ENCODE peak calls at places on chromosomes 2 and 18, in five cellular contexts. S is H1, X is prostate gland, V is breast epithelium, N is suprapubic skin. U is an unnamed sample.
A peak's percentile ranks its signal among the peaks of the same experiment; 100 is the strongest.

GRCh38 chr2:144950874-144951560 is 431.1 kb upstream of the ZEB2 start:
- DNase-seq in S (no peak), X (no peak), V (no peak), N (no peak), U (no peak)

GRCh38 chr2:190759749-190760213 is 110.9 kb downstream of the NAB1 start:
- DNase-seq in S (no peak), X (no peak), V (no peak), N (no peak), U (no peak)

GRCh38 chr2:23384551-23385349 is at the start of gene KLHL29:
- DNase-seq in S (no peak), X (peak; percentile 85), V (peak; percentile 75), N (peak; percentile 89), U (peak; percentile 67)

GRCh38 chr2:9373047-9373446 is 50.3 kb downstream of the ITGB1BP1 start:
- DNase-seq in S (no peak), X (no peak), V (no peak), N (peak; percentile 51), U (no peak)

GRCh38 chr18:31101148-31102019 is 837 bp downstream of the DSC2 start:
- DNase-seq in S (no peak), X (peak; percentile 53), V (peak; percentile 44), N (peak; percentile 73), U (no peak)

GRCh38 chr2:20994130-20994529 is 49.7 kb downstream of the APOB start:
- DNase-seq in S (no peak), X (no peak), V (no peak), N (no peak), U (no peak)

GRCh38 chr2:8525582-8526402 is 156.1 kb upstream of the ID2 start:
- DNase-seq in S (peak; percentile 10), X (peak; percentile 56), V (peak; percentile 85), N (peak; percentile 86), U (no peak)

GRCh38 chr2:11568436-11568835 is 34.6 kb downstream of the GREB1 start:
- DNase-seq in S (no peak), X (no peak), V (no peak), N (peak; percentile 29), U (no peak)

GRCh38 chr18:56538756-56539155 is 99.6 kb downstream of the TXNL1 start:
- DNase-seq in S (no peak), X (no peak), V (no peak), N (no peak), U (no peak)

GRCh38 chr18:55838322-55838721 is 250.3 kb upstream of the TCF4 start:
- DNase-seq in S (no peak), X (no peak), V (no peak), N (no peak), U (no peak)

GRCh38 chr2:8121826-8122505 is 559.9 kb upstream of the ID2 start:
- DNase-seq in S (no peak), X (no peak), V (no peak), N (no peak), U (no peak)

GRCh38 chr2:10438688-10439087 is 9.4 kb downstream of the ODC1 start:
- DNase-seq in S (no peak), X (no peak), V (no peak), N (no peak), U (no peak)

GRCh38 chr2:187586091-187586632 is 31.9 kb upstream of the TFPI start:
- DNase-seq in S (no peak), X (no peak), V (no peak), N (no peak), U (no peak)

GRCh38 chr2:208373460-208374089 is 33.0 kb upstream of the PTH2R start:
- DNase-seq in S (no peak), X (peak; percentile 18), V (no peak), N (no peak), U (no peak)

GRCh38 chr18:61569176-61569892 is 236.1 kb downstream of the CDH20 start:
- DNase-seq in S (no peak), X (no peak), V (no peak), N (no peak), U (no peak)

GRCh38 chr2:140502951-140503630 is 1627.7 kb downstream of the LRP1B start:
- DNase-seq in S (no peak), X (no peak), V (no peak), N (no peak), U (no peak)

GRCh38 chr2:71940695-71941094 is 207.0 kb downstream of the CYP26B1 start:
- DNase-seq in S (no peak), X (peak; percentile 0), V (no peak), N (no peak), U (peak; percentile 85)

GRCh38 chr18:35770360-35770759 is 188.8 kb downstream of the GALNT1 start:
- DNase-seq in S (no peak), X (no peak), V (no peak), N (no peak), U (no peak)

GRCh38 chr18:6857305-6857704 is 127.8 kb downstream of the ARHGAP28 start:
- DNase-seq in S (no peak), X (no peak), V (no peak), N (no peak), U (no peak)

GRCh38 chr2:27737676-27738348 is 33.7 kb upstream of the MRPL33 start:
- DNase-seq in S (no peak), X (no peak), V (no peak), N (no peak), U (no peak)

GRCh38 chr18:49999128-49999527 is 185.8 kb upstream of the ACAA2 start:
- DNase-seq in S (no peak), X (no peak), V (no peak), N (no peak), U (no peak)

GRCh38 chr18:79517322-79517721 is 121.6 kb downstream of the NFATC1 start:
- DNase-seq in S (no peak), X (no peak), V (peak; percentile 13), N (no peak), U (peak; percentile 69)

GRCh38 chr2:20035961-20036666 is 15.3 kb downstream of the LAPTM4A start:
- DNase-seq in S (no peak), X (no peak), V (no peak), N (no peak), U (no peak)

GRCh38 chr2:36411962-36412444 is 56.4 kb downstream of the CRIM1 start:
- DNase-seq in S (peak; percentile 19), X (no peak), V (no peak), N (no peak), U (no peak)

GRCh38 chr2:36414307-36414706 is 58.7 kb downstream of the CRIM1 start:
- DNase-seq in S (no peak), X (no peak), V (no peak), N (no peak), U (no peak)

GRCh38 chr2:36410681-36411080 is 55.1 kb downstream of the CRIM1 start:
- DNase-seq in S (no peak), X (no peak), V (no peak), N (no peak), U (no peak)

GRCh38 chr2:36415623-36416022 is 60.0 kb downstream of the CRIM1 start:
- DNase-seq in S (no peak), X (no peak), V (no peak), N (no peak), U (no peak)

GRCh38 chr2:36413218-36413617 is 57.6 kb downstream of the CRIM1 start:
- DNase-seq in S (no peak), X (no peak), V (no peak), N (no peak), U (no peak)
- TF ChIP-seq POLR2AphosphoS5 in S (no peak), X (no peak), V (no peak), N (no peak), U (no peak)

GRCh38 chr2:232667989-232668583 is 29.0 kb upstream of the GIGYF2 start:
- DNase-seq in S (no peak), X (peak; percentile 79), V (no peak), N (no peak), U (no peak)

GRCh38 chr2:232659359-232659758 is 26.0 kb downstream of the EFHD1 start:
- DNase-seq in S (no peak), X (no peak), V (no peak), N (no peak), U (no peak)

GRCh38 chr2:232658217-232658785 is 24.9 kb downstream of the EFHD1 start:
- DNase-seq in S (no peak), X (no peak), V (no peak), N (no peak), U (no peak)

GRCh38 chr2:232666051-232666805 is 30.9 kb upstream of the GIGYF2 start:
- DNase-seq in S (no peak), X (no peak), V (no peak), N (no peak), U (no peak)

DNA sequence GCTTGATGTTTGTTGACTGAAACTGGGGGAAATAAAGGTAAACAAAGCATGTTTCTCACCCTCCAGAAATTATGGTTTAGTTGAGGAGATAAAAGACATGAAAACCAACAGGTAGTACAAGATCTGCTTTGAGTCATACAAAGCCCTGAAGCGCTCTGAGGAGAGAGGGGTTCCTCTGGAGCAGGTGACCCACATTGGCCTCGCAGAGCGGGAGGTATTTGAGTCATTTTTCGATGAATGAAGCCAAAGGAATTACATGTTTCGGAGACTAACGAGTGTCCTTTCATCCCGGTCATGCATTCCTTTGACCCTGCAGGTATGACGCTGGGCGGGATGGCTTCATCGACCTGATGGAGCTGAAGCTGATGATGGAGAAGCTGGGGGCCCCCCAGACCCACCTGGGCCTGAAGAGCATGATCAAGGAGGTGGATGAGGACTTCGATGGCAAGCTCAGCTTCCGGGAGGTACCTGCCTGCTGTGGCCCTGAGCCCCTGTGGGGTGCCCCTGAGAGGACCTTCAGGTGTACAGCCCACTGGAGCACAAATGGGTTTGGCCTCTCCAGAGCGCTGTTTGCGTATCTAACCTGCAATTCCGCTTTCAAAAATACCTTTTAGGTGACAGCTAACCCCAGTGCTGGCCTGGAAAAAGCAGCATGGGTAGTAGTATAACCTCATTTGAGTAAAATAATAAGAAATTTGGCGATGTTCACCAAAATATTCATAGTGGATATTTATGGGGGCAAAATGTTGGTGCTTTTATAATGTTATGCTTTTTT is 29.3 kb downstream of the EFHD1 start:
- DNase-seq in S (no peak), X (no peak), V (no peak), N (no peak), U (no peak)
- H3K4me1 ChIP-seq in S (no peaks in the 10 kb centered on the region), X (no peaks in the 10 kb centered on the region), V (no peaks in the 10 kb centered on the region), N (no peaks in the 10 kb centered on the region), U (no peaks in the 10 kb centered on the region)

GRCh38 chr18:27413495-27414401 is 228.6 kb upstream of the CHST9 start:
- DNase-seq in S (no peak), X (no peak), V (no peak), N (no peak), U (no peak)

GRCh38 chr18:27411911-27412310 is 226.8 kb upstream of the CHST9 start:
- DNase-seq in S (no peak), X (no peak), V (no peak), N (no peak), U (no peak)

GRCh38 chr18:27414691-27415090 is 229.6 kb upstream of the CHST9 start:
- DNase-seq in S (no peak), X (no peak), V (no peak), N (no peak), U (no peak)

GRCh38 chr18:27412551-27412950 is 227.4 kb upstream of the CHST9 start:
- DNase-seq in S (no peak), X (no peak), V (no peak), N (no peak), U (no peak)

GRCh38 chr18:27415495-27415894 is 230.4 kb upstream of the CHST9 start:
- DNase-seq in S (no peak), X (no peak), V (no peak), N (no peak), U (no peak)
- H3K27ac ChIP-seq in S (no peak overlapping the region), X (no peak overlapping the region), V (no peak overlapping the region), N (no peak overlapping the region), U (no peak overlapping the region)

DNA sequence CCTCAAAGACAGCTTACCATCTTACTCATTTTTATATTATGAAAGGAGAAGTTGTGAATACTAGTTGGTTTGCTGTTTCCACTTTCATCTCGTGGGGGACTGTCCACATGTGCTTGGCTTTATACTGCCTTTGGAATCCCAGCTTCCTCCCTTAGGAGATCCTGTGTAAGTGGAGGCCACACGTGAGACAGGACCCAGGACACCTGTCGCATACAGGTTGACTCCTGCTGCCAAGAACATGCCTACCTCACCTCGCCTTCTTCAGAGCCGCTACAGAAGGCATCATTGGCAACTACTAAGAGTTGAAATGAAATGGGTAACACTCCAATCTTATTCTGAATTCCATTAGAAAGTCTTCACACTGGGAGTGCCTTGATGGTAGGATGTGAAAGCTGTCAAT is 69.3 kb downstream of the PPP4R1 start:
- DNase-seq in S (no peak), X (no peak), V (no peak), N (no peak), U (no peak)
- TF ChIP-seq POLR2AphosphoS5 in S (no peak), X (no peak), V (no peak), N (no peak), U (no peak)

U was measured in vagina.